ENCODE peak calls at places on chromosomes 4 and X, in six cellular contexts. S is natural killer cell treated with Interleukin-12 subunit alpha and Interleukin-12 subunit beta and Interleukin-15 and Interleukin-18, amount 100 ng/mL, for 72 hours; F is upper lobe of left lung; B is activated CD4-positive, alpha-beta T cell treated with anti-CD3 and anti-CD28 coated beads, Interleukin-2, amount 50 U/mL, for 48 hours; E is BE2C; A is naive thymus-derived CD4-positive, alpha-beta T cell. Y is an unnamed sample.

GRCh38 chr4:160423879-160424451 is 1321.1 kb downstream of the RAPGEF2 start:
- DNase-seq in S (no peak), F (no peak), B (no peak), E (no peak), A (no peak), Y (peak)

GRCh38 chr4:6019316-6020263 is 1.4 kb upstream of the C4orf50 start:
- DNase-seq in S (peak), F (no peak), B (peak), E (peak), A (no peak), Y (peak)

GRCh38 chr4:170145120-170145519 is 55.4 kb upstream of the AADAT start:
- DNase-seq in S (no peak), F (no peak), B (no peak), E (no peak), A (no peak), Y (no peak)

GRCh38 chr4:182925298-182925738 is 8.1 kb upstream of the DCTD start:
- DNase-seq in S (peak), F (peak), B (peak), E (peak), A (peak), Y (peak)

GRCh38 chr4:55947254-55947882 is 1.4 kb upstream of the CEP135 start:
- DNase-seq in S (no peak), F (no peak), B (peak), E (no peak), A (no peak), Y (peak)

GRCh38 chr4:55158957-55159356 is 33.6 kb upstream of the KDR start:
- DNase-seq in S (no peak), F (no peak), B (no peak), E (no peak), A (no peak), Y (no peak)

GRCh38 chrX:144896323-144896722 is 351.0 kb upstream of the SPANXN1 start:
- DNase-seq in S (no peak), F (no peak), B (no peak), E (no peak), A (no peak), Y (no peak)

GRCh38 chr4:72314869-72315268 is 254.2 kb downstream of the ADAMTS3 start:
- DNase-seq in S (no peak), F (no peak), B (no peak), E (no peak), A (no peak), Y (no peak)

GRCh38 chr4:76377922-76378321 is 43.0 kb downstream of the CCDC158 start:
- DNase-seq in S (peak), F (no peak), B (peak), E (peak), A (peak), Y (no peak)

GRCh38 chr4:16508968-16509367 is 282.7 kb upstream of the TAPT1 start:
- DNase-seq in S (no peak), F (no peak), B (no peak), E (no peak), A (no peak), Y (no peak)

GRCh38 chr4:87017580-87018061 is 82.8 kb downstream of the AFF1 start:
- DNase-seq in S (no peak), F (no peak), B (no peak), E (no peak), A (peak), Y (no peak)

GRCh38 chrX:68238568-68238967 is 194.7 kb downstream of the OPHN1 start:
- DNase-seq in S (no peak), F (no peak), B (peak), E (no peak), A (no peak), Y (no peak)

GRCh38 chrX:129523076-129524055 is at the start of gene SMARCA1:
- DNase-seq in S (no peak), F (peak), B (no peak), E (peak), A (peak), Y (no peak)

GRCh38 chr4:87985097-87985886 is 9.8 kb downstream of the SPP1 start:
- DNase-seq in S (no peak), F (no peak), B (peak), E (peak), A (no peak), Y (peak)

GRCh38 chr4:40577588-40578253 is 51.9 kb downstream of the RBM47 start:
- DNase-seq in S (no peak), F (no peak), B (no peak), E (no peak), A (no peak), Y (no peak)

GRCh38 chr4:53189011-53189410 is 176.8 kb downstream of the SCFD2 start:
- DNase-seq in S (no peak), F (no peak), B (no peak), E (no peak), A (no peak), Y (no peak)

Y was measured in Panc1.